ENCODE peak calls at places on chromosomes 11 and 22, in nine cellular contexts. Y is H9, X is nephron progenitor cell, A is esophagus squamous epithelium, D is pancreas, U is WTC11, J is MM.1S, H is colonic mucosa, L is WERI-Rb-1. K is an unnamed sample.
A peak's percentile ranks its signal among the peaks of the same experiment; 100 is the strongest.

GRCh38 chr11:116107229-116107628 is 603.0 kb upstream of the CADM1 start:
- DNase-seq in Y (no peak), X (no peak), A (no peak), D (no peak), U (no peak), J (no peak), H (no peak), L (no peak), K (no peak)

GRCh38 chr11:70170596-70171210 is 32.4 kb upstream of the FADD start:
- DNase-seq in Y (no peak), X (no peak), A (no peak), D (no peak), U (no peak), J (no peak), H (no peak), L (no peak), K (no peak)

GRCh38 chr22:24450600-24450999 is 23.2 kb downstream of the ADORA2A start:
- DNase-seq in Y (no peak), X (no peak), A (no peak), D (no peak), U (no peak), J (no peak), H (no peak), L (peak; percentile 92), K (no peak)

GRCh38 chr22:19811811-19812771 is 42.6 kb downstream of the GNB1L start:
- DNase-seq in Y (no peak), X (no peak), A (no peak), D (peak; percentile 9), U (no peak), J (no peak), H (peak; percentile 13), L (no peak), K (no peak)

GRCh38 chr11:56906683-56907148 is 82.0 kb upstream of the OR5AK2 start:
- DNase-seq in Y (no peak), X (no peak), A (no peak), D (no peak), U (no peak), J (no peak), H (peak; percentile 36), L (no peak), K (no peak)

GRCh38 chr11:75344761-75345454 is 6.6 kb downstream of the ARRB1 start:
- DNase-seq in Y (no peak), X (no peak), A (no peak), D (no peak), U (no peak), J (no peak), H (peak; percentile 62), L (no peak), K (no peak)

GRCh38 chr11:129190087-129190486 is 2.0 kb downstream of the ARHGAP32 start:
- DNase-seq in Y (no peak), X (no peak), A (no peak), D (no peak), U (no peak), J (no peak), H (peak; percentile 48), L (no peak), K (no peak)

GRCh38 chr11:40841231-40841630 is 618.2 kb downstream of the LRRC4C start:
- DNase-seq in Y (no peak), X (no peak), A (no peak), D (no peak), U (no peak), J (no peak), H (no peak), L (no peak), K (no peak)

GRCh38 chr11:70849031-70849430 is 403.3 kb downstream of the SHANK2 start:
- DNase-seq in Y (no peak), X (no peak), A (no peak), D (no peak), U (no peak), J (no peak), H (no peak), L (no peak), K (no peak)

GRCh38 chr22:19178065-19178658 is 374 bp downstream of the SLC25A1 start:
- DNase-seq in Y (no peak), X (peak; percentile 73), A (no peak), D (peak; percentile 59), U (peak; percentile 67), J (peak; percentile 49), H (peak; percentile 62), L (peak; percentile 46), K (no peak)

GRCh38 chr11:67639438-67639859 is at the start of gene TBX10:
- DNase-seq in Y (peak; percentile 28), X (no peak), A (no peak), D (no peak), U (no peak), J (no peak), H (no peak), L (no peak), K (no peak)

GRCh38 chr11:9574556-9574805 is 1.0 kb downstream of the WEE1 start:
- DNase-seq in Y (no peak), X (peak; percentile 42), A (no peak), D (no peak), U (peak; percentile 24), J (no peak), H (no peak), L (no peak), K (no peak)

GRCh38 chr22:19519041-19519926 is 4.9 kb downstream of the CLDN5 start:
- DNase-seq in Y (no peak), X (no peak), A (no peak), D (no peak), U (no peak), J (no peak), H (no peak), L (no peak), K (no peak)

GRCh38 chr11:63212742-63213141 is 30.7 kb downstream of the SLC22A25 start:
- DNase-seq in Y (no peak), X (peak; percentile 29), A (no peak), D (peak; percentile 21), U (no peak), J (peak; percentile 49), H (no peak), L (peak; percentile 7), K (no peak)

GRCh38 chr22:24305260-24305692 is 34.6 kb downstream of the SPECC1L start:
- DNase-seq in Y (no peak), X (no peak), A (no peak), D (no peak), U (no peak), J (no peak), H (no peak), L (no peak), K (no peak)

GRCh38 chr11:13221722-13222121 is 55.9 kb upstream of the BMAL1 start:
- DNase-seq in Y (no peak), X (no peak), A (no peak), D (no peak), U (no peak), J (no peak), H (no peak), L (peak; percentile 36), K (no peak)

GRCh38 chr11:134592391-134592990 is 180.4 kb upstream of the B3GAT1 start:
- DNase-seq in Y (peak; percentile 78), X (peak; percentile 84), A (no peak), D (no peak), U (peak; percentile 84), J (peak; percentile 27), H (peak; percentile 54), L (peak; percentile 79), K (no peak)

GRCh38 chr11:27211370-27212127 is 151.5 kb downstream of the CCDC34 start:
- DNase-seq in Y (no peak), X (no peak), A (no peak), D (no peak), U (peak; percentile 58), J (no peak), H (no peak), L (peak; percentile 38), K (no peak)
- TF ChIP-seq CTCF in Y (peak; percentile 74), X (peak; percentile 29), A (no peak), D (no peak), U (peak; percentile 52), J (peak; percentile 34), H (peak; percentile 39), L (peak; percentile 47), K (peak; percentile 67)

DNA sequence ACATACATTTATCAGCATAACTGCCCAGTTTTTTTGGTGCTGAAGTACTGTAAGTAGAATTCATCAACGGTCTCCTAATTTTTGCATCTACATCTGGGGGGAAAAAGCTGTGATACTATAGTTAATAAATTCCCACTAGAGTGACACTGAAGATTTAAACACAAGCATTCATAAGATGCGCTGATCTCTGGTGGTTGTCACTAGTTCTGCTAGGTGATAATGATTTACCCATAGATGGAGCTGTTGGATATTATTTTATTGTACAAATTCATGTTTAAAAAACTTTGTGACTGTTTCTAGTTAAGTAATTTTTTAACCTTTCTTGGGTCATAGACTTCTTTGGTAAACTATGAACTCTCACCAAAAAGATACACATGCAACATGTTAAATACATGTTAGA is 106.6 kb downstream of the EMSY start:
- DNase-seq in Y (no peak), X (no peak), A (no peak), D (no peak), U (no peak), J (no peak), H (no peak), L (no peak), K (no peak)
- TF ChIP-seq CTCF in Y (no peak), X (no peak), A (no peak), D (no peak), U (no peak), J (no peak), H (peak; percentile 14), L (no peak), K (peak; percentile 18)

GRCh38 chr22:31614781-31615480 is 47.1 kb downstream of the PISD start:
- DNase-seq in Y (no peak), X (no peak), A (no peak), D (no peak), U (no peak), J (no peak), H (no peak), L (no peak), K (no peak)

GRCh38 chr22:31615940-31616314 is 46.1 kb downstream of the PISD start:
- DNase-seq in Y (no peak), X (no peak), A (no peak), D (no peak), U (no peak), J (peak; percentile 8), H (no peak), L (peak; percentile 63), K (no peak)

GRCh38 chr22:31618057-31618456 is 44.0 kb downstream of the PISD start:
- DNase-seq in Y (no peak), X (no peak), A (no peak), D (no peak), U (no peak), J (no peak), H (peak; percentile 43), L (no peak), K (no peak)

GRCh38 chr22:31615481-31615840 is 46.6 kb downstream of the PISD start:
- DNase-seq in Y (no peak), X (no peak), A (no peak), D (no peak), U (no peak), J (no peak), H (no peak), L (no peak), K (no peak)

GRCh38 chr22:31616315-31616980 is 45.6 kb downstream of the PISD start:
- DNase-seq in Y (no peak), X (no peak), A (no peak), D (no peak), U (no peak), J (peak; percentile 67), H (no peak), L (peak; percentile 45), K (no peak)
- TF ChIP-seq CTCF in Y (no peak), X (no peak), A (no peak), D (no peak), U (no peak), J (no peak), H (no peak), L (no peak), K (no peak)

DNA sequence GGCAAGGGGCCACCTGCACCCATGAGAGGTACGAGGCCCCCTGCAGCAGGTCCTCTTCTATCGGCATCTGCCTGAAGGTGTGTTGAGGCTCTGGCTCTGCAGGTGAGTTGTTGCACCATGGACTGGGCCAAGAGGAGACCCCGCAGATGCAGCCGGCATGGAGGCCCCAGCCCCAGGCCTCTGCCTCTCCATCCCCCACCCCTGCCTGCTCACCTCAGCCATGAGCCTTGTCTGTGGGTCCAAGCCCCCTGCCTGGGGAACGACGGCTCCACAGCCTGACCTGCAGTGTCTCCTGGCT is 1386.2 kb downstream of the BRD1 start:
- DNase-seq in Y (no peak), X (no peak), A (no peak), D (no peak), U (no peak), J (no peak), H (no peak), L (no peak), K (no peak)
- TF ChIP-seq CTCF in Y (no peak), X (no peak), A (no peak), D (no peak), U (no peak), J (no peak), H (no peak), L (no peak), K (no peak)

K was measured in epithelial cell of proximal tubule.